ENCODE peak calls at places on chromosomes 1 and 21, in eight cellular contexts. W is progenitor cell of endocrine pancreas; R is MV-4-11; Q is left colon; H is activated CD4-positive, alpha-beta T cell treated with anti-CD3 and anti-CD28 coated beads, Interleukin-2, amount 10 ng/mL, durations not matched to agents 7 days and 5 days; G is stimulated activated CD4-positive, alpha-beta T cell treated with anti-CD3 and anti-CD28 coated beads, Interleukin-4, amount 100 ng/mL, for 1 hour; Z is fibroblast of lung; J is stimulated activated CD8-positive, alpha-beta memory T cell treated with anti-CD3 and anti-CD28 coated beads, Interleukin-15, amount 100 ng/mL, for 1 hour. F is an unnamed sample.

GRCh38 chr1:27487927-27488522 is 1.9 kb downstream of the WASF2 start:
- DNase-seq in R (peak), H (no peak), G (no peak), Q (no peak), W (no peak), J (no peak), Z (no peak), F (no peak)

GRCh38 chr1:215720121-215720520 is 153.0 kb downstream of the KCTD3 start:
- DNase-seq in Q (no peak), J (no peak), H (no peak), W (no peak), Z (peak), R (no peak), G (no peak), F (no peak)

GRCh38 chr1:34688358-34688757 is 66.5 kb upstream of the GJB5 start:
- DNase-seq in J (no peak), Q (peak), G (no peak), W (no peak), H (no peak), Z (no peak), R (no peak), F (no peak)

GRCh38 chr1:198480876-198481275 is 59.6 kb downstream of the ATP6V1G3 start:
- DNase-seq in Q (no peak), G (no peak), Z (no peak), J (no peak), R (no peak), H (no peak), W (no peak), F (no peak)

GRCh38 chr1:166999090-166999489 is 10.0 kb downstream of the MAEL start:
- DNase-seq in Z (peak), G (no peak), R (no peak), J (no peak), Q (no peak), H (no peak), W (no peak), F (no peak)

GRCh38 chr1:94974224-94974623 is 47.3 kb upstream of the CNN3 start:
- DNase-seq in Z (peak), Q (no peak), W (no peak), H (no peak), R (no peak), J (no peak), G (no peak), F (no peak)

GRCh38 chr21:26795866-26796329 is 49.3 kb downstream of the ADAMTS1 start:
- DNase-seq in R (no peak), Q (peak), G (no peak), W (no peak), J (no peak), Z (peak), H (no peak), F (no peak)

GRCh38 chr1:1157033-1157365 is 16.7 kb upstream of the TTLL10 start:
- DNase-seq in Q (no peak), G (no peak), J (no peak), R (no peak), Z (no peak), W (no peak), H (no peak), F (no peak)

GRCh38 chr1:42692461-42692860 is 10.2 kb downstream of the YBX1 start:
- DNase-seq in G (no peak), H (no peak), Q (peak), R (no peak), J (no peak), Z (no peak), W (no peak), F (no peak)

GRCh38 chr1:147202576-147202975 is 22.6 kb downstream of the FMO5 start:
- DNase-seq in H (no peak), R (no peak), G (no peak), Z (peak), Q (no peak), J (no peak), W (no peak), F (no peak)

GRCh38 chr1:24321712-24322635 is 2.8 kb downstream of the GRHL3 start:
- DNase-seq in J (peak), G (peak), H (peak), Z (peak), W (peak), Q (peak), R (peak), F (no peak)

GRCh38 chr1:201394596-201394995 is 4.5 kb downstream of the LAD1 start:
- DNase-seq in J (no peak), Q (no peak), Z (no peak), H (no peak), G (no peak), W (no peak), R (no peak), F (no peak)

GRCh38 chr1:215502081-215502480 is 65.0 kb upstream of the KCTD3 start:
- DNase-seq in J (no peak), R (no peak), Z (no peak), W (no peak), G (no peak), H (no peak), Q (no peak), F (no peak)

GRCh38 chr1:169588785-169589485 is 2.7 kb upstream of the F5 start:
- DNase-seq in Z (no peak), G (peak), R (no peak), W (no peak), H (peak), J (no peak), Q (no peak), F (no peak)